ENCODE peak calls at places on chromosome 12, in ten cellular contexts. One of them, this sample, is unnamed.

GRCh38 chr12:29591140-29592020 is 93.9 kb upstream of the OVCH1 start:
- DNase-seq in glomerular endothelial cell: no peak
- DNase-seq in stimulated activated CD4-positive, alpha-beta T cell treated with anti-CD3 and anti-CD28 coated beads, Interleukin-4, amount 100 ng/mL, for 48 hours: no peak
- DNase-seq in activated T-helper 1 cell treated with Interleukin-2 at 50 U/mL for 16 hours: no peak
- DNase-seq in sciatic nerve: no peak
- DNase-seq in cardiac muscle cell: peak
- DNase-seq in cardiac fibroblast: peak
- DNase-seq in GM04504: no peak
- DNase-seq in skeletal muscle cell: no peak
- DNase-seq in T-helper 1 cell: no peak
- DNase-seq in this sample: no peak

GRCh38 chr12:51318846-51319570 is 5.0 kb downstream of the BIN2 start:
- DNase-seq in skeletal muscle cell: no peak
- DNase-seq in sciatic nerve: no peak
- DNase-seq in stimulated activated CD4-positive, alpha-beta T cell treated with anti-CD3 and anti-CD28 coated beads, Interleukin-4, amount 100 ng/mL, for 48 hours: no peak
- DNase-seq in glomerular endothelial cell: no peak
- DNase-seq in GM04504: no peak
- DNase-seq in cardiac fibroblast: peak
- DNase-seq in cardiac muscle cell: peak
- DNase-seq in T-helper 1 cell: peak
- DNase-seq in activated T-helper 1 cell treated with Interleukin-2 at 50 U/mL for 16 hours: peak
- DNase-seq in this sample: no peak

GRCh38 chr12:49358548-49359141 is 8.6 kb upstream of the SPATS2 start:
- DNase-seq in stimulated activated CD4-positive, alpha-beta T cell treated with anti-CD3 and anti-CD28 coated beads, Interleukin-4, amount 100 ng/mL, for 48 hours: no peak
- DNase-seq in cardiac fibroblast: peak
- DNase-seq in cardiac muscle cell: peak
- DNase-seq in activated T-helper 1 cell treated with Interleukin-2 at 50 U/mL for 16 hours: no peak
- DNase-seq in GM04504: no peak
- DNase-seq in skeletal muscle cell: peak
- DNase-seq in T-helper 1 cell: peak
- DNase-seq in glomerular endothelial cell: no peak
- DNase-seq in sciatic nerve: no peak
- DNase-seq in this sample: peak

GRCh38 chr12:12926571-12927071 is 25.3 kb downstream of the GPRC5D start:
- DNase-seq in sciatic nerve: no peak
- DNase-seq in GM04504: no peak
- DNase-seq in glomerular endothelial cell: no peak
- DNase-seq in skeletal muscle cell: no peak
- DNase-seq in cardiac muscle cell: peak
- DNase-seq in cardiac fibroblast: peak
- DNase-seq in stimulated activated CD4-positive, alpha-beta T cell treated with anti-CD3 and anti-CD28 coated beads, Interleukin-4, amount 100 ng/mL, for 48 hours: no peak
- DNase-seq in T-helper 1 cell: no peak
- DNase-seq in activated T-helper 1 cell treated with Interleukin-2 at 50 U/mL for 16 hours: no peak
- DNase-seq in this sample: no peak

GRCh38 chr12:77062846-77063461 is 2.4 kb downstream of the E2F7 start:
- DNase-seq in stimulated activated CD4-positive, alpha-beta T cell treated with anti-CD3 and anti-CD28 coated beads, Interleukin-4, amount 100 ng/mL, for 48 hours: no peak
- DNase-seq in skeletal muscle cell: no peak
- DNase-seq in sciatic nerve: no peak
- DNase-seq in glomerular endothelial cell: peak
- DNase-seq in GM04504: no peak
- DNase-seq in cardiac fibroblast: peak
- DNase-seq in T-helper 1 cell: no peak
- DNase-seq in activated T-helper 1 cell treated with Interleukin-2 at 50 U/mL for 16 hours: no peak
- DNase-seq in cardiac muscle cell: peak
- DNase-seq in this sample: no peak

GRCh38 chr12:130838284-130838950 is 633 bp downstream of the STX2 start:
- DNase-seq in cardiac muscle cell: peak
- DNase-seq in GM04504: no peak
- DNase-seq in glomerular endothelial cell: no peak
- DNase-seq in T-helper 1 cell: peak
- DNase-seq in sciatic nerve: peak
- DNase-seq in stimulated activated CD4-positive, alpha-beta T cell treated with anti-CD3 and anti-CD28 coated beads, Interleukin-4, amount 100 ng/mL, for 48 hours: no peak
- DNase-seq in activated T-helper 1 cell treated with Interleukin-2 at 50 U/mL for 16 hours: no peak
- DNase-seq in skeletal muscle cell: no peak
- DNase-seq in cardiac fibroblast: peak
- DNase-seq in this sample: peak

GRCh38 chr12:81757731-81758325 is 1.3 kb downstream of the PPFIA2 start:
- DNase-seq in glomerular endothelial cell: no peak
- DNase-seq in sciatic nerve: no peak
- DNase-seq in T-helper 1 cell: no peak
- DNase-seq in GM04504: no peak
- DNase-seq in cardiac muscle cell: no peak
- DNase-seq in cardiac fibroblast: no peak
- DNase-seq in stimulated activated CD4-positive, alpha-beta T cell treated with anti-CD3 and anti-CD28 coated beads, Interleukin-4, amount 100 ng/mL, for 48 hours: no peak
- DNase-seq in skeletal muscle cell: no peak
- DNase-seq in activated T-helper 1 cell treated with Interleukin-2 at 50 U/mL for 16 hours: no peak
- DNase-seq in this sample: no peak

GRCh38 chr12:27273114-27273513 is 29.0 kb downstream of the STK38L start:
- DNase-seq in glomerular endothelial cell: no peak
- DNase-seq in cardiac muscle cell: no peak
- DNase-seq in stimulated activated CD4-positive, alpha-beta T cell treated with anti-CD3 and anti-CD28 coated beads, Interleukin-4, amount 100 ng/mL, for 48 hours: no peak
- DNase-seq in cardiac fibroblast: no peak
- DNase-seq in GM04504: no peak
- DNase-seq in sciatic nerve: no peak
- DNase-seq in T-helper 1 cell: no peak
- DNase-seq in skeletal muscle cell: no peak
- DNase-seq in activated T-helper 1 cell treated with Interleukin-2 at 50 U/mL for 16 hours: no peak
- DNase-seq in this sample: no peak

GRCh38 chr12:77687346-77687745 is 143.3 kb upstream of the NAV3 start:
- DNase-seq in activated T-helper 1 cell treated with Interleukin-2 at 50 U/mL for 16 hours: no peak
- DNase-seq in cardiac muscle cell: no peak
- DNase-seq in sciatic nerve: no peak
- DNase-seq in cardiac fibroblast: no peak
- DNase-seq in stimulated activated CD4-positive, alpha-beta T cell treated with anti-CD3 and anti-CD28 coated beads, Interleukin-4, amount 100 ng/mL, for 48 hours: no peak
- DNase-seq in skeletal muscle cell: no peak
- DNase-seq in GM04504: peak
- DNase-seq in T-helper 1 cell: no peak
- DNase-seq in glomerular endothelial cell: no peak
- DNase-seq in this sample: no peak

GRCh38 chr12:27517532-27517931 is 6.5 kb upstream of the PPFIBP1 start:
- DNase-seq in T-helper 1 cell: no peak
- DNase-seq in stimulated activated CD4-positive, alpha-beta T cell treated with anti-CD3 and anti-CD28 coated beads, Interleukin-4, amount 100 ng/mL, for 48 hours: no peak
- DNase-seq in GM04504: no peak
- DNase-seq in activated T-helper 1 cell treated with Interleukin-2 at 50 U/mL for 16 hours: no peak
- DNase-seq in cardiac muscle cell: peak
- DNase-seq in glomerular endothelial cell: no peak
- DNase-seq in cardiac fibroblast: no peak
- DNase-seq in sciatic nerve: no peak
- DNase-seq in skeletal muscle cell: no peak
- DNase-seq in this sample: no peak